ENCODE peak calls at places on chromosomes 4 and X, in six cellular contexts. One of them, this sample, is unnamed.

GRCh38 chr4:169253904-169254303 is 16.9 kb downstream of the SH3RF1 start:
- DNase-seq in ovary: no peak
- DNase-seq in brain microvascular endothelial cell: peak; percentile 68
- DNase-seq in body of pancreas: no peak
- DNase-seq in pancreas: no peak
- DNase-seq in breast epithelium: no peak
- DNase-seq in this sample: no peak

GRCh38 chr4:103152381-103152780 is 45.8 kb downstream of the CENPE start:
- DNase-seq in pancreas: no peak
- DNase-seq in breast epithelium: no peak
- DNase-seq in brain microvascular endothelial cell: no peak
- DNase-seq in body of pancreas: no peak
- DNase-seq in ovary: no peak
- DNase-seq in this sample: no peak

GRCh38 chrX:15883540-15883863 is 28.9 kb upstream of the AP1S2 start:
- DNase-seq in brain microvascular endothelial cell: no peak
- DNase-seq in pancreas: no peak
- DNase-seq in body of pancreas: no peak
- DNase-seq in ovary: no peak
- DNase-seq in breast epithelium: no peak
- DNase-seq in this sample: no peak

GRCh38 chr4:60116592-60116991 is 1083.5 kb upstream of the ADGRL3 start:
- DNase-seq in brain microvascular endothelial cell: no peak
- DNase-seq in body of pancreas: no peak
- DNase-seq in ovary: no peak
- DNase-seq in breast epithelium: no peak
- DNase-seq in pancreas: no peak
- DNase-seq in this sample: no peak

GRCh38 chr4:154545689-154546088 is 4.5 kb downstream of the PLRG1 start:
- DNase-seq in breast epithelium: no peak
- DNase-seq in ovary: no peak
- DNase-seq in body of pancreas: no peak
- DNase-seq in brain microvascular endothelial cell: no peak
- DNase-seq in pancreas: no peak
- DNase-seq in this sample: no peak

GRCh38 chrX:48834383-48834709 is 1.1 kb downstream of the PCSK1N start:
- DNase-seq in ovary: no peak
- DNase-seq in body of pancreas: no peak
- DNase-seq in brain microvascular endothelial cell: no peak
- DNase-seq in breast epithelium: no peak
- DNase-seq in pancreas: no peak
- DNase-seq in this sample: no peak

GRCh38 chr4:182704903-182705302 is 212.3 kb downstream of the DCTD start:
- DNase-seq in ovary: no peak
- DNase-seq in breast epithelium: no peak
- DNase-seq in pancreas: no peak
- DNase-seq in body of pancreas: no peak
- DNase-seq in brain microvascular endothelial cell: no peak
- DNase-seq in this sample: no peak

GRCh38 chr4:72919937-72920336 is 149.6 kb downstream of the COX18 start:
- DNase-seq in breast epithelium: no peak
- DNase-seq in pancreas: no peak
- DNase-seq in brain microvascular endothelial cell: no peak
- DNase-seq in ovary: no peak
- DNase-seq in body of pancreas: no peak
- DNase-seq in this sample: no peak

GRCh38 chr4:110636231-110636676 is 13.4 kb upstream of the PITX2 start:
- DNase-seq in body of pancreas: no peak
- DNase-seq in pancreas: no peak
- DNase-seq in brain microvascular endothelial cell: no peak
- DNase-seq in ovary: no peak
- DNase-seq in breast epithelium: no peak
- DNase-seq in this sample: no peak

DNA sequence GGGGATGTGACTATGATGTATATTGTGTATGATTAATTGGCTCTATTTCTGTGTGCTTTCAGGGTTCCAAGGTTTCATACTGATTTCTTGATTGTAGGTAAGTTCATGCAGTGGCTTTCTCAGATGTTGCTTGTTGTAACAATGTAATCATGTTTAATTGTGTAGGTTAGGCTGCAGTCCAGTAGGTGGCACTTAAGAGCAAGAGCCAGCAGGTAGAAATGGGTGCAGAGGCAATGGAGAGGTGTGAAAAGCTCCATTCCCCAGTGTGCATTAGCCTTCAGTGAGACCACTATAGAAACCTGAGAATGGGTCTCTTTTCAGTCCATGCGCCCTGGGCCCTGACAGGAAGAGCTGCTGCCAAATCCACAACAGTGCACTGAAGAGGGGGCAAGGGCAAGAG is 28.2 kb downstream of the DCAF12L2 start:
- DNase-seq in brain microvascular endothelial cell: no peak
- DNase-seq in ovary: no peak
- DNase-seq in pancreas: no peak
- DNase-seq in breast epithelium: no peak
- DNase-seq in body of pancreas: no peak
- DNase-seq in this sample: no peak
- TF ChIP-seq CTCF in brain microvascular endothelial cell: no peak
- TF ChIP-seq CTCF in ovary: no peak
- TF ChIP-seq CTCF in pancreas: no peak
- TF ChIP-seq CTCF in breast epithelium: no peak
- TF ChIP-seq CTCF in body of pancreas: no peak
- TF ChIP-seq CTCF in this sample: peak; percentile 48

DNA sequence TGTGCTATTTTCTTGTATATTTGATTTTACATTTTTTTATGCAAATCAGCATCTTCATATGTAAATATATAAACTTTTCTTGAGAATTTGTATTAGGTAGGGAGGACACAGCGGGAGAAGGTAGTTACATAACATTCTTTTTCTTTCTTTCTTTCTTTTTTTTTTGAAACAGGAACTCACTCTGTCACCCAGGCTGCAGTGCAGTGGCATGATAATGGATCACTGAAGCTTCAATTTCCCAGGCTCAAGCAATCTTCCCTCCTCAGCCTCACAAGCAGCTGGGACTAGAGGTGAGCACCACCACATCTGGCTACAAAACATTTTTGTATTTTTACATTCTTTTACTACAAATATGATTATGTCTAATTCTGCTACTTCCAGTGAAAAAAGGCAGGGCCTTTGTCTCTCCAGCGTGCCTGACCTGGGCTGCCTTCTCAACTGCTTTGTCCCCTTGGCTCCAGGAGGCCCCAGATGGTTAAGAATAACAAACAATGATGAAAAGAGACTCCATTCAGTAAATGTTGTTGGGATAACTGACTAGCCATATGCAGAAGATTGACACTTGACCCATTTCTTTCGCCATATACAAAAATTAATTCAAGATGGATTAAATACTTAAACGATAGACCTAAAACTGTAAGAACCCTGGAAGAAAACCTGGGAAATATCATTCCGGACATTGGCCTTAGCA is 46.5 kb upstream of the FAT4 start:
- DNase-seq in breast epithelium: no peak
- DNase-seq in pancreas: no peak
- DNase-seq in brain microvascular endothelial cell: no peak
- DNase-seq in body of pancreas: no peak
- DNase-seq in ovary: no peak
- DNase-seq in this sample: no peak
- H3K4me3 ChIP-seq in breast epithelium: no peak overlapping the region
- H3K4me3 ChIP-seq in pancreas: no peak overlapping the region
- H3K4me3 ChIP-seq in brain microvascular endothelial cell: no peak overlapping the region
- H3K4me3 ChIP-seq in body of pancreas: no peak overlapping the region
- H3K4me3 ChIP-seq in ovary: no peak overlapping the region
- H3K4me3 ChIP-seq in this sample: no peak overlapping the region

GRCh38 chr4:55868691-55869090 is 15.2 kb downstream of the EXOC1 start:
- DNase-seq in body of pancreas: no peak
- DNase-seq in ovary: no peak
- DNase-seq in pancreas: no peak
- DNase-seq in breast epithelium: no peak
- DNase-seq in brain microvascular endothelial cell: no peak
- DNase-seq in this sample: no peak

GRCh38 chr4:55866973-55867574 is 13.6 kb downstream of the EXOC1 start:
- DNase-seq in breast epithelium: no peak
- DNase-seq in brain microvascular endothelial cell: peak; percentile 34
- DNase-seq in pancreas: no peak
- DNase-seq in ovary: no peak
- DNase-seq in body of pancreas: peak; percentile 22
- DNase-seq in this sample: peak; percentile 25

GRCh38 chr4:55876387-55876786 is 22.9 kb downstream of the EXOC1 start:
- DNase-seq in body of pancreas: no peak
- DNase-seq in breast epithelium: no peak
- DNase-seq in pancreas: no peak
- DNase-seq in ovary: no peak
- DNase-seq in brain microvascular endothelial cell: no peak
- DNase-seq in this sample: no peak

GRCh38 chr4:55866290-55866907 is 13.0 kb downstream of the EXOC1 start:
- DNase-seq in ovary: no peak
- DNase-seq in body of pancreas: no peak
- DNase-seq in breast epithelium: no peak
- DNase-seq in pancreas: no peak
- DNase-seq in brain microvascular endothelial cell: peak; percentile 82
- DNase-seq in this sample: peak; percentile 23

DNA sequence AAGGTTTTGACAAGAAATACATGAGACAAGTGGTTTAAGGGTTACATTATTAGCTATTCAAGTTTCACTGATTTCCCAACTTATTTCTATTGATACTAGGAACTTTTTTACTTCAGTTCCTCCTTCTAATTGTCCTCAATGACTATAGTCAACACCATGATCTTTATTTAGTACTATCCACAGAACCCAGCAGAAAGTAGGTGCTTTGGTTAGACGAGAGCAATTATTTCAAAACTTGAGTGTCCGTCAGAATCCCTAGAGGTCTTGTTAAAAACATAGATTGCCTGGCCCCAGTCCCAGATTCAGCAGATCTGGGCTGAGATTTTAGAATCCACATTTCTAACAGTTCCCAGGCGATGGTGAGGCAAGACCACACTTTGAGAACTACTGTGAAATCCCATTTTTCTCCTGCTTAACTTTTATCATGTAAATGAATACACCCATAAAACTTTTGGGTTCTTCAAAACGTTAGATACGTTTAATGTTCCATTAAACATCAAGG is 17.9 kb downstream of the EXOC1 start:
- DNase-seq in brain microvascular endothelial cell: no peak
- DNase-seq in ovary: no peak
- DNase-seq in pancreas: no peak
- DNase-seq in breast epithelium: no peak
- DNase-seq in body of pancreas: no peak
- DNase-seq in this sample: no peak
- H3K36me3 ChIP-seq in brain microvascular endothelial cell: peaks cover 24% of the 10 kb centered on the region
- H3K36me3 ChIP-seq in ovary: no peaks in the 10 kb centered on the region
- H3K36me3 ChIP-seq in pancreas: no peaks in the 10 kb centered on the region
- H3K36me3 ChIP-seq in breast epithelium: peaks cover 18% of the 10 kb centered on the region
- H3K36me3 ChIP-seq in body of pancreas: peaks cover 8% of the 10 kb centered on the region
- H3K36me3 ChIP-seq in this sample: peaks cover 1% of the 10 kb centered on the region

GRCh38 chr4:111717916-111718315 is 427.3 kb upstream of the FAM241A start:
- DNase-seq in brain microvascular endothelial cell: no peak
- DNase-seq in body of pancreas: peak; percentile 9
- DNase-seq in ovary: no peak
- DNase-seq in breast epithelium: no peak
- DNase-seq in pancreas: no peak
- DNase-seq in this sample: no peak

GRCh38 chr4:111707491-111707890 is 437.8 kb upstream of the FAM241A start:
- DNase-seq in ovary: no peak
- DNase-seq in body of pancreas: no peak
- DNase-seq in breast epithelium: no peak
- DNase-seq in pancreas: no peak
- DNase-seq in brain microvascular endothelial cell: no peak
- DNase-seq in this sample: no peak

DNA sequence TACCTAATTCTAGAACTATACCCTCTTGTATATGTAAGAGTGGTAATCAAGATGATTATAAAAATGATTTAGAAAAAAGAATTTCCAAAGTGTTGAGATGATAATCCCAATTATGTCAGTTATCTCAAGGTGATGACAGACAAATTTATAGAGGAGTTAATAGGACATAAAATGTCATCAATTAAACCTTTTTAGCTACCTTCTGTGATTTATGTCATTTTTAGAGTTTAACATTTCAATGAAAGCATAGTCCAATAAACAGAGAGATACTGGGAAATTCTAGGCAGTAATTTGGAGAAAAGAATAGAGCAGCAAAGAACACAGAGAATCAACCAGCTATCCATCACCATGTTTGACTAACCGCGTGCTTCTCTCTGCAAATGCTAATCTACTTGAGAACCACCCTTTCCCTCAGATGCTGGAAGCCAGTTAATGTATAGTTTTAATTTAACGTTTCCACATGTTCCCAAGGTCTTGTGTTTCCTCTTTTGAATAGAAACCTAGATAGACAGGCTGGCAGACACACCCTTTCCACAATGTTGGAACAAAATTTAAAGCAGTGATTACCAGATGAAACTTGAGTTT is 433.1 kb upstream of the FAM241A start:
- DNase-seq in pancreas: no peak
- DNase-seq in brain microvascular endothelial cell: no peak
- DNase-seq in ovary: no peak
- DNase-seq in breast epithelium: no peak
- DNase-seq in body of pancreas: no peak
- DNase-seq in this sample: no peak
- TF ChIP-seq CTCF in pancreas: no peak
- TF ChIP-seq CTCF in brain microvascular endothelial cell: no peak
- TF ChIP-seq CTCF in ovary: no peak
- TF ChIP-seq CTCF in breast epithelium: no peak
- TF ChIP-seq CTCF in body of pancreas: no peak
- TF ChIP-seq CTCF in this sample: no peak

GRCh38 chr4:138112389-138112788 is 129.8 kb downstream of the SLC7A11 start:
- DNase-seq in ovary: no peak
- DNase-seq in body of pancreas: no peak
- DNase-seq in brain microvascular endothelial cell: no peak
- DNase-seq in breast epithelium: no peak
- DNase-seq in pancreas: no peak
- DNase-seq in this sample: no peak
- H3K4me3 ChIP-seq in ovary: no peak overlapping the region
- H3K4me3 ChIP-seq in body of pancreas: no peak overlapping the region
- H3K4me3 ChIP-seq in brain microvascular endothelial cell: no peak overlapping the region
- H3K4me3 ChIP-seq in breast epithelium: no peak overlapping the region
- H3K4me3 ChIP-seq in pancreas: no peak overlapping the region
- H3K4me3 ChIP-seq in this sample: no peak overlapping the region

GRCh38 chrX:71378752-71379151 is 12.6 kb downstream of the TAF1 start:
- DNase-seq in pancreas: no peak
- DNase-seq in body of pancreas: no peak
- DNase-seq in brain microvascular endothelial cell: no peak
- DNase-seq in breast epithelium: no peak
- DNase-seq in ovary: no peak
- DNase-seq in this sample: no peak
- H3K36me3 ChIP-seq in pancreas: no peaks in the 10 kb centered on the region
- H3K36me3 ChIP-seq in body of pancreas: no peaks in the 10 kb centered on the region
- H3K36me3 ChIP-seq in brain microvascular endothelial cell: peaks cover 21% of the 10 kb centered on the region
- H3K36me3 ChIP-seq in breast epithelium: no peaks in the 10 kb centered on the region
- H3K36me3 ChIP-seq in ovary: no peaks in the 10 kb centered on the region
- H3K36me3 ChIP-seq in this sample: peaks cover 2% of the 10 kb centered on the region

DNA sequence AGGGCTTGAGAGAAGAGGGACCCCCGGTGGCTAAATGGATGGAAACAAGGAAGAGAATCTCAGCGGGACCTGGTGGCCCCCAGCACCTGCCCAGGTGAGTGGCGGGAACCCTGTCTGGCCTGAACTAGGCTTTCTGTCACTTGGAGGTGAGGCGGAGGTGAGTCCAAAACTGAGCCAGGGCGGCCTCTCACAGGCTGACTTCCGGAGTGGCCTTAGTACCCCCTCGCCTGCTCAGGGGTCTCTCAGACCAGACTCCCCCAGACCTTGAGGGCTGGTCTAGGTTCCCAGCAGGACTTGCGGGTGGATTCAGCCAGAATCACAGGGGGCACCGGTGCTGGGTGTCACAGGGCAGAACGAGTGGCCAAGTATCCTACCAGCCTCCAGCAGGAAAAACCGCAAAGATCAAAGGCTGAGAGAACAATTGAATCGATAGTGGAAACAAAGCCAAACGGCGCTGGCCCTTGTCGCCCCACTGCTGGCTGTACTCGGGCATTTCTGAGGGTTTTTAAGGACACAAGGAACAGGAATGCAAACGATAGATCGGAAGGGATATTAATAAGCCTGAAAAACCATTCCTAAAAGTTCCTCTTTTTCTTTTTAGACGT is 67.8 kb downstream of the WFS1 start:
- DNase-seq in brain microvascular endothelial cell: no peak
- DNase-seq in ovary: no peak
- DNase-seq in pancreas: peak; percentile 34
- DNase-seq in body of pancreas: peak; percentile 64
- DNase-seq in breast epithelium: no peak
- DNase-seq in this sample: no peak
- TF ChIP-seq CTCF in brain microvascular endothelial cell: no peak
- TF ChIP-seq CTCF in ovary: no peak
- TF ChIP-seq CTCF in pancreas: no peak
- TF ChIP-seq CTCF in body of pancreas: no peak
- TF ChIP-seq CTCF in breast epithelium: no peak
- TF ChIP-seq CTCF in this sample: no peak

This sample was measured in GM06990.